ENCODE peak calls at places on chromosomes 11 and 22, in six cellular contexts. N is HT1080; V is activated effector memory CD4-positive, alpha-beta T cell treated with anti-CD3 and anti-CD28 coated beads, Interleukin-2, amount 50 U/mL, for 16 hours; S is hippocampal formation; Q is AG09319; W is GM06990. M is an unnamed sample.

GRCh38 chr22:27512283-27512761 is 289.2 kb downstream of the MN1 start:
- DNase-seq in N (peak; percentile 96), S (no peak), Q (peak; percentile 74), W (no peak), V (no peak), M (no peak)

GRCh38 chr22:48428556-48429371 is 1398.9 kb downstream of the BRD1 start:
- DNase-seq in S (no peak), Q (no peak), V (no peak), W (no peak), N (no peak), M (no peak)

GRCh38 chr11:69310934-69311766 is 17.2 kb downstream of the MYEOV start:
- DNase-seq in S (no peak), Q (no peak), N (no peak), W (no peak), V (peak; percentile 82), M (no peak)

GRCh38 chr11:67085617-67086016 is 29.0 kb downstream of the RHOD start:
- DNase-seq in N (no peak), S (no peak), V (no peak), Q (no peak), W (no peak), M (no peak)

GRCh38 chr11:115321602-115322289 is 182.5 kb downstream of the CADM1 start:
- DNase-seq in S (no peak), Q (no peak), N (no peak), V (no peak), W (no peak), M (no peak)

GRCh38 chr11:85299247-85299646 is 327.9 kb downstream of the DLG2 start:
- DNase-seq in V (no peak), W (no peak), Q (no peak), S (no peak), N (peak; percentile 39), M (peak; percentile 15)

GRCh38 chr11:12242926-12243325 is 132.5 kb downstream of the MICAL2 start:
- DNase-seq in V (no peak), S (no peak), Q (no peak), W (no peak), N (no peak), M (no peak)

GRCh38 chr22:50015451-50016307 is 3.1 kb upstream of the IL17REL start:
- DNase-seq in S (no peak), V (peak; percentile 39), N (no peak), W (no peak), Q (no peak), M (no peak)

GRCh38 chr11:5564259-5565019 is 16.1 kb upstream of the OR52H1 start:
- DNase-seq in Q (no peak), N (peak; percentile 72), S (no peak), W (no peak), V (no peak), M (no peak)

GRCh38 chr11:119615003-119615878 is 113.8 kb downstream of the NECTIN1 start:
- DNase-seq in N (peak; percentile 95), W (no peak), V (no peak), S (peak; percentile 72), Q (peak; percentile 18), M (no peak)

GRCh38 chr11:92269021-92269420 is 44.4 kb downstream of the FAT3 start:
- DNase-seq in W (no peak), V (no peak), N (peak; percentile 63), S (no peak), Q (no peak), M (no peak)